ENCODE peak calls at places on chromosomes 13 and 19, in four cellular contexts. V is HepG2, R is K562, X is GM12878. F is an unnamed sample.
A peak's percentile ranks its signal among the peaks of the same experiment; 100 is the strongest.

GRCh38 chr19:41701401-41702075 is 6.9 kb upstream of the CEACAM5 start:
- DNase-seq in V (no peak), X (no peak), R (peak; percentile 41), F (peak; percentile 73)

GRCh38 chr19:40585677-40586422 is 9.2 kb downstream of the SHKBP1 start:
- DNase-seq in V (no peak), R (no peak), X (no peak), F (no peak)

GRCh38 chr13:26759907-26760834 is at the start of gene GPR12:
- DNase-seq in R (no peak), X (no peak), V (no peak), F (peak; percentile 16)

GRCh38 chr19:42111811-42112210 is 20.4 kb downstream of the POU2F2 start:
- DNase-seq in V (no peak), X (no peak), R (no peak), F (no peak)

GRCh38 chr13:80133631-80134083 is 207.3 kb downstream of the SPRY2 start:
- DNase-seq in R (no peak), X (no peak), V (no peak), F (no peak)

GRCh38 chr19:15640294-15640903 is at the start of gene CYP4F3:
- DNase-seq in V (peak; percentile 81), R (peak; percentile 90), X (no peak), F (no peak)

GRCh38 chr13:71015021-71015420 is 852.0 kb downstream of the DACH1 start:
- DNase-seq in X (no peak), R (peak; percentile 1), V (no peak), F (no peak)

GRCh38 chr13:78393286-78393685 is 210.1 kb downstream of the POU4F1 start:
- DNase-seq in V (no peak), X (no peak), R (no peak), F (no peak)

GRCh38 chr13:112252744-112253590 is 123.2 kb upstream of the SPACA7 start:
- DNase-seq in V (no peak), X (no peak), R (no peak), F (no peak)

GRCh38 chr13:35630551-35631275 is 154.2 kb upstream of the MAB21L1 start:
- DNase-seq in X (no peak), V (peak; percentile 52), R (peak; percentile 12), F (peak; percentile 28)

GRCh38 chr13:66689628-66690027 is 540.5 kb downstream of the PCDH9 start:
- DNase-seq in X (no peak), V (no peak), R (no peak), F (no peak)

GRCh38 chr19:1080360-1081161 is 13.6 kb downstream of the ARHGAP45 start:
- DNase-seq in R (no peak), X (no peak), V (no peak), F (no peak)

DNA sequence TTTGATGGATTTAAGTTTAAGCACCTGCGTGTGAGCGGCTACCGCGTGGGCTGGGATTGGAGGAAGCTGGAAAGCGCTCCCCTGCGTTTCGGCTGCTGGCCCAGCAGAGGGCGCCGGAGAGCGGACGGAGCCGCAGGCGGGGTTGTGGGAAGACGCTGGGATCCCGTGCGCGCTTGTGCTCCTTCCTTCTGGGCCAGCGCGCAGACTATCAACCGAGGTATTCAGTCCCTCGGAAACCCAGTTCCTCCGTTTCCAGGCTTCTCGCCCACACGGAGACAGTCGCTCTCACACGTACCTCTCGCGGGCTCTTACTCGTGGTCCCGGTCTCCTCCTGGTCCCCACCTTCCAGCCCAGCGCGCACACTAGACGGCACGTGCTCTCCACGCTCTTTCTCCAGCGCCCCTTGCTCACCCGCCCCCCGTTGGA is 28.8 kb downstream of the EPN1 start:
- DNase-seq in X (no peak), R (peak; percentile 69), V (no peak), F (peak; percentile 83)
- TF ChIP-seq ESRRA in X (no peak), R (no peak), V (no peak), F (no peak)

GRCh38 chr13:75454497-75454896 is 27.5 kb downstream of the TBC1D4 start:
- DNase-seq in V (no peak), X (no peak), R (no peak), F (no peak)
- TF ChIP-seq CREB1 in V (no peak), X (no peak), R (no peak), F (no peak)

DNA sequence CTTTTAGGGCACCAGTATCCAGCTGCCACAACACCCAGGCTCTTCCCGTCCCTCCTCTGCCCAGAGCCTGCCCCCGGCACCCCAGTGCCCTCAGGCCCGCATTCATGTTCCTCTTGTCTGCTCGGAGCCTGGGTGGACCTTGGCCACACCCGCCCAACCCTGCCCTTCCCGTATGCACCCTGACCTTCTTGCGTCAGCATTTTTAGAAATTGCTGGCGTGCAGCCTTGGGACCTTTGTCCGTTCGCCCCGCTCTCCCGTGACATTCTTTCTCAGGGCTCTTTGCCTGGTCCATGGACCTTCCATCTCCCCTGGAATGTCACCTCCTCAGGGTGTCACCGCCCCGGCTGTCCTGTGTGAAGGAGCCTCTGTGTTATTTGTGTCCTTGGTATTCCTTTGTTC is 7.6 kb downstream of the NUCB1 start:
- DNase-seq in V (peak; percentile 83), R (no peak), X (no peak), F (no peak)
- TF ChIP-seq ESRRA in V (peak; percentile 95), R (no peak), X (no peak), F (no peak)

GRCh38 chr19:31132753-31133110 is 216.5 kb downstream of the TSHZ3 start:
- DNase-seq in V (no peak), R (no peak), X (no peak), F (no peak)

GRCh38 chr19:31128291-31128690 is 220.9 kb downstream of the TSHZ3 start:
- DNase-seq in V (no peak), X (no peak), R (no peak), F (no peak)

GRCh38 chr19:31125071-31125470 is 224.2 kb downstream of the TSHZ3 start:
- DNase-seq in X (no peak), V (no peak), R (no peak), F (no peak)

GRCh38 chr19:31126236-31126635 is 223.0 kb downstream of the TSHZ3 start:
- DNase-seq in X (no peak), V (no peak), R (no peak), F (no peak)

GRCh38 chr19:31127132-31127967 is 221.9 kb downstream of the TSHZ3 start:
- DNase-seq in V (no peak), R (no peak), X (no peak), F (no peak)
- TF ChIP-seq CREB1 in V (no peak), R (no peak), X (no peak), F (no peak)

F was measured in WTC11.